ENCODE peak calls at places on chromosomes 11 and 22, in eight cellular contexts. M, O, N, X, I, F, Z and T are unnamed samples.

GRCh38 chr11:15258433-15259350 is 144.0 kb downstream of the INSC start:
- DNase-seq in M (peak; percentile 54), O (no peak), N (no peak), X (peak; percentile 37), I (peak; percentile 39), F (peak; percentile 23), Z (no peak), T (peak; percentile 34)

GRCh38 chr11:48101958-48102357 is 114.7 kb upstream of the OR4B1 start:
- DNase-seq in M (no peak), O (no peak), N (peak; percentile 4), X (no peak), I (no peak), F (no peak), Z (no peak), T (no peak)

GRCh38 chr22:43441751-43442150 is 29.9 kb downstream of the MPPED1 start:
- DNase-seq in M (no peak), O (no peak), N (no peak), X (no peak), I (no peak), F (no peak), Z (no peak), T (no peak)

GRCh38 chr11:79864882-79865281 is 424.1 kb upstream of the TENM4 start:
- DNase-seq in M (no peak), O (no peak), N (no peak), X (no peak), I (peak; percentile 45), F (no peak), Z (no peak), T (no peak)

GRCh38 chr22:41524283-41524682 is 20.0 kb downstream of the POLR3H start:
- DNase-seq in M (peak; percentile 63), O (peak; percentile 94), N (peak; percentile 70), X (no peak), I (no peak), F (no peak), Z (no peak), T (no peak)

GRCh38 chr22:26065847-26066246 is 103.4 kb upstream of the SEZ6L start:
- DNase-seq in M (no peak), O (no peak), N (no peak), X (no peak), I (peak; percentile 4), F (no peak), Z (no peak), T (peak; percentile 20)

GRCh38 chr11:125408281-125408680 is 87.8 kb downstream of the FEZ1 start:
- DNase-seq in M (no peak), O (no peak), N (no peak), X (no peak), I (no peak), F (no peak), Z (no peak), T (no peak)

GRCh38 chr11:129862123-129862522 is 33.3 kb downstream of the NFRKB start:
- DNase-seq in M (no peak), O (no peak), N (no peak), X (no peak), I (no peak), F (no peak), Z (no peak), T (no peak)

GRCh38 chr22:32850591-32851517 is 49.3 kb downstream of the TIMP3 start:
- DNase-seq in M (peak; percentile 62), O (peak; percentile 96), N (peak; percentile 85), X (no peak), I (no peak), F (peak; percentile 66), Z (no peak), T (no peak)

DNA sequence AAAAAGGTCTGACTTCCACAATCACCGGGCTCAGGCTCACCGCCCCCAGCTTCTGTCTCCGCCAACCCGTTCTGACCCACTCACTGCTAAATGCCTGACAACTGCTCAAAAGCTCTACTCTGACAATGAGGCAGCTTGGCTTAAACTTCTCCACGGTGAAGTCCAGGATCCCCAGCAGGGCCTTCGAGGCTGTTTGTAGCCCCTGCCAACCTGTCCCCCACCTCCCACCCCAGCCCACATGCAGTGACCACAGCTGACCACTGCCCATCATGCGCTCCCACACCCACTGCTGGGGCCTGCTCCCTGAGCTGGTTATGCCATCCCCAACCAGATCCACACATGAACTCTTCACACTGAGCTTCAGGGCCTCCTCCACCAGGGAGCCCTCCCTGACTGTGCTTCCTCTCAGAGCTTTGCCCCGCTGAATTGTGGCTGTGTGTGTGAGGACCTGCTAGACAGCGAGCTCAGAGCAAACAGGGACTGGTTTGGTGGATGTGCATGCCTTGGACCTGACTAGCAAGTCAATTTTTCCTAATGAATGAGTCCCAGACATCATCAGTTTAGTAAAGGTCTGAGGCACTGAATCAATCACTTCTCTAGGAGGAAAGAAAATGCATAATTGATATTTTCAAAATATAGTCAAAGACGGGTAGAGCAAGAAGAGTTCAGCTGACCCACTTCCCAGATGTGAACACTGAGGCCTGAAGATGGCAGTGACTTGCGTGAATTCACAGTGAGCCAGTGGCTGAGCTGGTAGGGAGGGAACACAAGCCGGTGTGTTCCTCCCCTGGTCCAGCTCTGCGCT is 7.7 kb downstream of the LRRC32 start:
- DNase-seq in M (no peak), O (peak; percentile 56), N (no peak), X (no peak), I (no peak), F (no peak), Z (no peak), T (no peak)
- H3K4me3 ChIP-seq in M (no peak overlapping the region), O (no peak overlapping the region), N (no peak overlapping the region), X (no peak overlapping the region), I (no peak overlapping the region), F (no peak overlapping the region), Z (no peak overlapping the region), T (no peak overlapping the region)

DNA sequence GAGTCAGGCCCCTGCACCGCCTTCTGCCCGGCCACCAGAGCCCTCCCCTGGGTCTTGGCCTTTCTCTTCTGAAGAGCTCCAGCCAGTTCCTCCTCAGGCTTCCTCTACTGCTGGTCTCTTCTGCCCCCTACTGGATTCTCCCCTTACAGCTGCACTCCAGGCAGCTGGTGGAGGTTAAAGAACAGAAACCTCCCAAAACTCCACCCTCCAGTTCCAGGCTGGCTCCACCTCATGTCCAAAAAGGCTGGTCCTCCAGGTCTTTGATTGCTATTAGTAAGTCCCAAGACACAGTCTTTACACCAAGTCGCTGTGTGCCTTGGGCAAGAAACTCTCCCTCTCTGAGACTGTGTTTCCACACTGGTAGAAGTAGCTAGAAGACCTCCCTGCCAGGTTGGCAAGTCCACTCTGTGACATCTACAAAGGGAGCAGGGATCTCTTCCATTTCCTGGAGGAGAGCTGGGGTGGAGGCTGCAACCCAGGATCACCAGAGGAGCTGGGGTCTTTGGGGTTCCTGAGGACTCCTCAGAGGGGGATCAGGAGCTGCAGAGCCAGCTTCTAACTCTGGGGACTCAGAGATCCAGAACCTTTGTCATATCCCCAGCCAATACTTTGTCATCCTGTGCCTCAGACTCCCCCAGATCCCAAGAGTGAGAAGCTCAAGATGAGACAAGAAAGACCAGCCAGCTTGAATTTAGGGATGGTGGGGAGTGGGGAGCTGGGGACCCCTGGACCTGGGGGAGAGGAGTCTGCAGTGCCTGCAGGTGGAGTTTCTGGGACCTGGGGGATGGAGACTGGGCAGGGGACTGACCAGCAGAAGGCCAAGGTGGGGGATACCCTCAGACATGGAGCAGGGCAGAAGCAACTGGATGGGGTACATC is 3.4 kb upstream of the IGLL5 start:
- DNase-seq in M (peak; percentile 70), O (peak; percentile 64), N (peak; percentile 70), X (peak; percentile 86), I (peak; percentile 45), F (peak; percentile 77), Z (no peak), T (peak; percentile 78)
- H3K4me3 ChIP-seq in M (no peak overlapping the region), O (no peak overlapping the region), N (no peak overlapping the region), X (no peak overlapping the region), I (no peak overlapping the region), F (no peak overlapping the region), Z (no peak overlapping the region), T (no peak overlapping the region)

GRCh38 chr11:44381261-44381660 is 71.3 kb upstream of the ALX4 start:
- DNase-seq in M (no peak), O (no peak), N (no peak), X (no peak), I (no peak), F (no peak), Z (no peak), T (no peak)
- H3K4me3 ChIP-seq in M (no peak overlapping the region), O (no peak overlapping the region), N (no peak overlapping the region), X (no peak overlapping the region), I (no peak overlapping the region), F (no peak overlapping the region), Z (no peak overlapping the region), T (no peak overlapping the region)

GRCh38 chr22:17707526-17707925 is 66.7 kb downstream of the BID start:
- DNase-seq in M (no peak), O (no peak), N (no peak), X (no peak), I (no peak), F (peak; percentile 51), Z (no peak), T (no peak)

GRCh38 chr22:17717708-17718107 is 56.6 kb downstream of the BID start:
- DNase-seq in M (peak; percentile 19), O (no peak), N (no peak), X (no peak), I (peak; percentile 39), F (peak; percentile 11), Z (no peak), T (no peak)

GRCh38 chr22:17716529-17716928 is 57.7 kb downstream of the BID start:
- DNase-seq in M (no peak), O (no peak), N (no peak), X (no peak), I (no peak), F (no peak), Z (no peak), T (no peak)

GRCh38 chr22:17710023-17710422 is 64.2 kb downstream of the BID start:
- DNase-seq in M (no peak), O (no peak), N (no peak), X (no peak), I (no peak), F (no peak), Z (no peak), T (no peak)

DNA sequence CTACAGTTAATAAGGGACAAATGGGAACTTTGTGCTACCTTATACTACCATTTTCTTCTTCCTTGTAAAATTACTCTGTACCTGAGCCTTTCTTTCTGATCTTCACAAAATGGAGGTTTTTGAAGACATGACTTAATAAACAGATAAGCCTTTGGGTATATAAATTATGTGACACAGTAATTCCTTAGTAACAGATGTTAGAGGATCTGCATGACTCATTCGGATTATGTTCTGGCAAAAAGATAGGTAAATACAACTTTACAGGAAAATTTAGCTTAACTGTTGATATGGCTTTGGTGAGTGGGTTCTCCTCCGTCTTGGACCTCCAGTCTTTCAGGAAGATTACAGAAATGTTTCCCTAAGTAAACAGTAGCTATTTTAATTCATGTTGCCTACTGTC is 61.8 kb downstream of the BID start:
- DNase-seq in M (peak; percentile 54), O (no peak), N (no peak), X (no peak), I (peak; percentile 34), F (peak; percentile 37), Z (no peak), T (no peak)
- H3K4me3 ChIP-seq in M (no peak overlapping the region), O (no peak overlapping the region), N (no peak overlapping the region), X (no peak overlapping the region), I (no peak overlapping the region), F (no peak overlapping the region), Z (no peak overlapping the region), T (no peak overlapping the region)